ENCODE peak calls at places on chromosomes 12 and 14, in nine cellular contexts. L is right atrium auricular region, U is GM23338, T is heart right ventricle, V is foreskin keratinocyte, W is pancreas, X is adrenal gland, N is left ventricle myocardium inferior, Q is psoas muscle. F is an unnamed sample. For H3K4me1, the result is how much of the 10 kb centered on the place peaks cover.

GRCh38 chr14:101894365-101895113 is 69.8 kb upstream of the DYNC1H1 start:
- DNase-seq in L (no peak), U (no peak), T (no peak), V (no peak), W (no peak), X (no peak), N (no peak), Q (no peak), F (no peak)

GRCh38 chr12:115037830-115038229 is 353.9 kb upstream of the TBX3 start:
- DNase-seq in L (no peak), U (no peak), T (peak), V (no peak), W (no peak), X (no peak), N (no peak), Q (no peak), F (no peak)

GRCh38 chr12:76117751-76118150 is 33.3 kb upstream of the NAP1L1 start:
- DNase-seq in L (no peak), U (no peak), T (no peak), V (no peak), W (no peak), X (no peak), N (no peak), Q (no peak), F (no peak)

GRCh38 chr12:57461326-57461903 is 1.8 kb downstream of the GLI1 start:
- DNase-seq in L (peak), U (peak), T (peak), V (no peak), W (no peak), X (peak), N (peak), Q (peak), F (no peak)

GRCh38 chr14:36996133-36996856 is 176.1 kb downstream of the SLC25A21 start:
- DNase-seq in L (no peak), U (no peak), T (no peak), V (peak), W (no peak), X (no peak), N (no peak), Q (no peak), F (no peak)

GRCh38 chr14:63897706-63898105 is 44.9 kb downstream of the SYNE2 start:
- DNase-seq in L (no peak), U (no peak), T (no peak), V (no peak), W (no peak), X (no peak), N (no peak), Q (no peak), F (no peak)

GRCh38 chr12:120079352-120080042 is 37.1 kb downstream of the RAB35 start:
- DNase-seq in L (no peak), U (no peak), T (no peak), V (peak), W (no peak), X (no peak), N (no peak), Q (peak), F (no peak)

GRCh38 chr14:78904094-78904493 is 733.9 kb downstream of the NRXN3 start:
- DNase-seq in L (no peak), U (no peak), T (no peak), V (no peak), W (no peak), X (no peak), N (no peak), Q (no peak), F (no peak)

GRCh38 chr14:77059276-77059934 is 30.9 kb upstream of the IRF2BPL start:
- DNase-seq in L (no peak), U (peak), T (no peak), V (peak), W (no peak), X (peak), N (no peak), Q (peak), F (no peak)

GRCh38 chr12:105775351-105775750 is 363.4 kb downstream of the NUAK1 start:
- DNase-seq in L (no peak), U (no peak), T (no peak), V (peak), W (no peak), X (no peak), N (no peak), Q (no peak), F (no peak)

GRCh38 chr14:21025374-21026151 is 702 bp upstream of the NDRG2 start:
- DNase-seq in L (peak), U (peak), T (peak), V (no peak), W (peak), X (peak), N (peak), Q (peak), F (no peak)

GRCh38 chr14:76985021-76985420 is 43.5 kb downstream of the IRF2BPL start:
- DNase-seq in L (no peak), U (no peak), T (no peak), V (no peak), W (no peak), X (no peak), N (no peak), Q (no peak), F (no peak)

GRCh38 chr12:65682145-65682544 is 142.1 kb upstream of the HMGA2 start:
- DNase-seq in L (no peak), U (no peak), T (no peak), V (no peak), W (no peak), X (no peak), N (no peak), Q (no peak), F (no peak)

GRCh38 chr12:125387206-125387605 is 322.0 kb downstream of the AACS start:
- DNase-seq in L (no peak), U (no peak), T (no peak), V (no peak), W (no peak), X (no peak), N (no peak), Q (no peak), F (no peak)

DNA sequence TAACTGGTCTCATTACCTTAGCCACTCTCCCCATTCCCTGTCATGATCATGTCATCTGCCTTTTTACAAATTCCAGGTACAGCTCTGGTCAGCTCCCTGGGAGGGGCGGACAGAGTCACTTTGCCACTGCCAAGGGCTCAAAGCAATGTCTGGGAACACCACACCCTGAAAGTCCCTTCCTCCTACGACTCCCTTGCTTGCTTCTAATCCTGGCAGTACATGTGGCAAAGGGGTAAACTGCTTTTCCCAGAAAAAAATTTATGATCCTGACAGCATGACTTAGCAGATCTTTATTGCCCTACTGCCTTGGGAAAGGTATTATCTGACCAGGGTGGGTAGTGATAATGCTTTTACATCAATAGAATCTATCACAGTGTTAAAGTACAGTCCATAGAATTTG is 376.0 kb upstream of the PDE3A start:
- DNase-seq in L (no peak), U (no peak), T (no peak), V (no peak), W (no peak), X (no peak), N (no peak), Q (no peak), F (no peak)
- TF ChIP-seq CTCF in L (no peak), U (no peak), T (no peak), V (no peak), W (no peak), X (no peak), N (no peak), Q (no peak), F (no peak)

GRCh38 chr14:90693413-90693812 is 122.8 kb downstream of the TTC7B start:
- DNase-seq in L (no peak), U (no peak), T (no peak), V (no peak), W (no peak), X (no peak), N (no peak), Q (peak), F (no peak)

GRCh38 chr14:90695997-90696681 is 120.1 kb downstream of the TTC7B start:
- DNase-seq in L (no peak), U (no peak), T (no peak), V (no peak), W (no peak), X (no peak), N (no peak), Q (peak), F (no peak)

GRCh38 chr14:90691627-90692026 is 124.6 kb downstream of the TTC7B start:
- DNase-seq in L (no peak), U (no peak), T (no peak), V (no peak), W (no peak), X (no peak), N (no peak), Q (no peak), F (no peak)

GRCh38 chr14:90692061-90692460 is 124.2 kb downstream of the TTC7B start:
- DNase-seq in L (no peak), U (no peak), T (no peak), V (no peak), W (no peak), X (no peak), N (no peak), Q (no peak), F (no peak)

GRCh38 chr14:90692826-90693225 is 123.4 kb downstream of the TTC7B start:
- DNase-seq in L (no peak), U (no peak), T (no peak), V (no peak), W (no peak), X (no peak), N (no peak), Q (no peak), F (no peak)
- H3K27ac ChIP-seq in L (no peak), U (no peak), T (no peak), V (no peak), W (no peak), X (no peak), N (no peak), Q (peak), F (no peak)

GRCh38 chr14:38387821-38388220 is 131.9 kb upstream of the CLEC14A start:
- DNase-seq in L (no peak), U (no peak), T (no peak), V (no peak), W (no peak), X (no peak), N (no peak), Q (no peak), F (no peak)
- H3K4me1 ChIP-seq in L (under half), U (under half), T (under half), V (under half), W (under half), X (under half), N (under half), Q (under half), F (under half)

DNA sequence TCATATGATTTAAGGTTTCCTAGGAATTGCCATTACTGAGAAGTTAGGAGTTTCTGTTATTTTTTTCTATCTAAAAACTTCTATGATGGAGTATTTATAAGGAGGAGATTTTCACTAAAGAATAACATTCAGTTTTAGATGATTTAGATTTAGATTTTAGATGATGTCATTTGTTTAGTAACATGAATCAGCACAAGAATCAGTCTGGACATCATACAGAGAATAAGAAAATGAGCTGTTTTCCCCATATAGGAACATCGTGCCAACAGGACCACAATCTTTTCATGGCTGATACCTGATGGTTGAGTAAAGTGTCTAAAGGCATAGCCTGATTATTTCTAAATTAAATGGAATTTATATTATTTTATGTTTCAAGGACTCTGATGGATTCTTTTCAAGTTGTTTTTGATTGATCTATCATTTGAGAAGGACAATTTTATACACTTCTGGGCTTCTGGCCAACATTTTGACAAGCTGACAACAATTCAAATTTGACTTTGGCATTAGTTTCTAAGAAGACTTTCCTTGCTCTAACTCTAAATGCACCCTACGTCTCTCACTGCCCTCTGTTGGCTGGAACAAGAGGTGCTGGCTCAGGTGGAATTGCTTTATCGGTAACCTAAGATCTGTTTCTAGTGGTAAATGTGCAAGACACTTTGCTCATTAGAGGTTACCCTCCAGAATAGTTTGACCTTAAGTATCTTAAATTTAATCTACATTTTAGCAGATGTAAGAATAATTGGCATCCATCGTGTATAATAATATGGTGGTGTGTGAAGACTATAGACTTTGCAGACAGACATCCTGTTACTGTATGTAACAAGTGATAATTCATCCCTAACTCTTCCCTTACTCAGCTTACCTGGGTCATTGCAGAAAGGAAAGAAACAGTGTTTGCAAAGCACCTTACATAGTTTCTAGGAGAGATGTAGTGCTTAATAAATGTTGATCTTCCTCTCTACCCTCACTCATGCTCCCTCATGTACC is 42.8 kb upstream of the CPSF6 start:
- DNase-seq in L (no peak), U (peak), T (no peak), V (peak), W (no peak), X (peak), N (no peak), Q (no peak), F (no peak)
- TF ChIP-seq CTCF in L (no peak), U (peak), T (no peak), V (peak), W (no peak), X (peak), N (peak), Q (peak), F (no peak)

GRCh38 chr12:50024227-50024626 is 1.1 kb downstream of the RACGAP1 start:
- DNase-seq in L (no peak), U (no peak), T (no peak), V (no peak), W (no peak), X (no peak), N (no peak), Q (no peak), F (no peak)
- H3K27ac ChIP-seq in L (no peak), U (no peak), T (no peak), V (no peak), W (no peak), X (no peak), N (no peak), Q (no peak), F (no peak)

DNA sequence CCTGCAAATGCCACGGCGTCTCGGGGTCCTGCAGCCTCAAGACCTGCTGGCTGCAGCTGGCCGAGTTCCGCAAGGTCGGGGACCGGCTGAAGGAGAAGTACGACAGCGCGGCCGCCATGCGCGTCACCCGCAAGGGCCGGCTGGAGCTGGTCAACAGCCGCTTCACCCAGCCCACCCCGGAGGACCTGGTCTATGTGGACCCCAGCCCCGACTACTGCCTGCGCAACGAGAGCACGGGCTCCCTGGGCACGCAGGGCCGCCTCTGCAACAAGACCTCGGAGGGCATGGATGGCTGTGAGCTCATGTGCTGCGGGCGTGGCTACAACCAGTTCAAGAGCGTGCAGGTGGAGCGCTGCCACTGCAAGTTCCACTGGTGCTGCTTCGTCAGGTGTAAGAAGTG is 16.8 kb downstream of the WNT5B start:
- DNase-seq in L (no peak), U (no peak), T (no peak), V (no peak), W (no peak), X (no peak), N (no peak), Q (peak), F (no peak)
- H3K4me1 ChIP-seq in L (under half), U (under half), T (under half), V (under half), W (under half), X (under half), N (under half), Q (under half), F (under half)

GRCh38 chr14:68504861-68505260 is 288.0 kb downstream of the ZFP36L1 start:
- DNase-seq in L (no peak), U (peak), T (no peak), V (no peak), W (no peak), X (no peak), N (no peak), Q (no peak), F (no peak)

GRCh38 chr14:68507544-68508081 is 285.3 kb downstream of the ZFP36L1 start:
- DNase-seq in L (no peak), U (no peak), T (no peak), V (no peak), W (no peak), X (no peak), N (no peak), Q (no peak), F (no peak)

GRCh38 chr14:68506645-68507405 is 286.0 kb downstream of the ZFP36L1 start:
- DNase-seq in L (no peak), U (no peak), T (no peak), V (peak), W (no peak), X (no peak), N (no peak), Q (no peak), F (no peak)

GRCh38 chr14:68508581-68508980 is 284.3 kb downstream of the ZFP36L1 start:
- DNase-seq in L (no peak), U (no peak), T (no peak), V (no peak), W (peak), X (no peak), N (no peak), Q (no peak), F (no peak)

GRCh38 chr14:68506021-68506644 is 286.7 kb downstream of the ZFP36L1 start:
- DNase-seq in L (no peak), U (peak), T (no peak), V (peak), W (no peak), X (peak), N (no peak), Q (no peak), F (no peak)
- TF ChIP-seq CTCF in L (no peak), U (no peak), T (no peak), V (no peak), W (no peak), X (no peak), N (no peak), Q (no peak), F (no peak)

DNA sequence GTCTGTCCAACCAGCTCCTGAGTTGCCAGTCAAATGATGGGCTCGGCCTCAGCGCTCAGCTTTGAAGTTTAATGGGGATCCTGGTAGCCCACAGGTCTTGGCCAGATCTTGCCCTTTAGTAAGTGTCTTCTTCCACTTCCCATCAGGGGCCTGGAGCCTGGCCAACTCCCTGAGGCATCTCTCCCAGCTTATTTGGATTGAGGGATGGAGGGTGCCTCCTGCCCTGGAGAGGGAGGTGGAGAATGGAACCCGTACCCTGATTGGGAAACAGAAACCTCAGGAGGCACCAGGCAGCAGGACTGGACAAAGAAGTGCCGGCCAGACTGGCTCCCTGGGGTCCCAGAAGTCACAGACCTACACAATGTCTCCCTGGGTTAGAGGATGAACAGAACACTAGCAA is 40.5 kb upstream of the LTBP2 start:
- DNase-seq in L (no peak), U (no peak), T (no peak), V (no peak), W (no peak), X (peak), N (no peak), Q (no peak), F (no peak)
- H3K27ac ChIP-seq in L (no peak), U (no peak), T (no peak), V (no peak), W (no peak), X (no peak), N (no peak), Q (no peak), F (peak)

DNA sequence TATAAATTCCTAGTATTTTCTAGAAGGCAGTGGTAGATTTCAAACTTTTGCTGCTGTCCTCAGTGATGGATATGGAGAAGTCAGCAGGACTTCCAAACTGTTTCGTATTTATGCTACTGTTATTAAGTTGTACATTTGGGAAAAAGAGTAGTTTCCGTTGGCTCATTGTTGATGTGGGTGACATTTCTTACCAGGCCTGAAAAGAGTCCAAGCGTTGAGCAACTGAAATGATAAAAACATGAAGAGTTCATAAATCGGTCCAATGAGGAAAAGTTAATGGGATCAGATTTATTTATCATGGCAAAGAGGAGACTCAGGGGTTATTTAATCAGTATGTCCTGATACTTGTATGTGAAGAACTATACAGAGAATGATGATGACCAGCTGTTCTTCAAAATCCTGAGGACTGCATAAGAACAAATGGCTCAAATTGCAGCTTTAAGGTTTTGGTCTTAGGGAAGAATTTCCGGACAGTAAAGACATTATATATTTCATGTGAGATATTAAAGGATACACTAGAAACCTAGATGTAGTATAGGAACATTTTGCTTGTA is 7.7 kb downstream of the VRK1 start:
- DNase-seq in L (no peak), U (no peak), T (no peak), V (no peak), W (no peak), X (no peak), N (no peak), Q (no peak), F (no peak)
- H3K4me1 ChIP-seq in L (under half), U (under half), T (under half), V (under half), W (under half), X (under half), N (under half), Q (under half), F (under half)

GRCh38 chr12:110704750-110705149 is 15.8 kb upstream of the HVCN1 start:
- DNase-seq in L (no peak), U (peak), T (no peak), V (no peak), W (peak), X (no peak), N (no peak), Q (no peak), F (no peak)
- TF ChIP-seq CTCF in L (no peak), U (peak), T (no peak), V (peak), W (no peak), X (no peak), N (no peak), Q (no peak), F (no peak)

F was measured in thoracic aorta.